ENCODE peak calls at places on chromosome 9, in ten cellular contexts. T, E, Y, W, B, F, C, J, G and N are unnamed samples. For H3K9me3 and H3K4me1, the result is how much of the 10 kb centered on the place peaks cover.

GRCh38 chr9:113707953-113708695 is 168.0 kb upstream of the ZNF618 start:
- DNase-seq in T (no peak), E (no peak), Y (no peak), W (no peak), B (no peak), F (no peak), C (no peak), J (no peak), G (no peak), N (no peak)

GRCh38 chr9:104075801-104076753 is 18.0 kb upstream of the SMC2 start:
- DNase-seq in T (no peak), E (no peak), Y (no peak), W (no peak), B (peak), F (peak), C (no peak), J (no peak), G (no peak), N (no peak)

GRCh38 chr9:3578786-3579185 is 53.0 kb upstream of the RFX3 start:
- DNase-seq in T (no peak), E (no peak), Y (no peak), W (no peak), B (peak), F (peak), C (no peak), J (no peak), G (no peak), N (no peak)

GRCh38 chr9:127587966-127588365 is 24.1 kb upstream of the STXBP1 start:
- DNase-seq in T (no peak), E (no peak), Y (no peak), W (no peak), B (no peak), F (no peak), C (no peak), J (no peak), G (no peak), N (no peak)

GRCh38 chr9:122116448-122117173 is 23.5 kb upstream of the TTLL11 start:
- DNase-seq in T (no peak), E (no peak), Y (no peak), W (no peak), B (no peak), F (no peak), C (no peak), J (no peak), G (no peak), N (no peak)

GRCh38 chr9:20315672-20316071 is 306.6 kb downstream of the MLLT3 start:
- DNase-seq in T (no peak), E (no peak), Y (no peak), W (no peak), B (peak), F (no peak), C (peak), J (no peak), G (no peak), N (no peak)

GRCh38 chr9:122445155-122445749 is 32.5 kb downstream of the OR1J1 start:
- DNase-seq in T (no peak), E (no peak), Y (no peak), W (no peak), B (no peak), F (no peak), C (no peak), J (no peak), G (no peak), N (no peak)

GRCh38 chr9:89453452-89453851 is 44.5 kb downstream of the SEMA4D start:
- DNase-seq in T (no peak), E (no peak), Y (no peak), W (no peak), B (no peak), F (no peak), C (no peak), J (no peak), G (no peak), N (no peak)

GRCh38 chr9:105392531-105392930 is 55.3 kb upstream of the FSD1L start:
- DNase-seq in T (no peak), E (no peak), Y (no peak), W (no peak), B (no peak), F (no peak), C (no peak), J (no peak), G (no peak), N (no peak)

GRCh38 chr9:27447036-27447700 is 76.9 kb upstream of the IFNK start:
- DNase-seq in T (peak), E (no peak), Y (no peak), W (no peak), B (no peak), F (no peak), C (no peak), J (no peak), G (no peak), N (no peak)

GRCh38 chr9:129197978-129198736 is 20.1 kb upstream of the IER5L start:
- DNase-seq in T (no peak), E (no peak), Y (peak), W (no peak), B (no peak), F (peak), C (no peak), J (no peak), G (peak), N (peak)

GRCh38 chr9:73152953-73153352 is 1.3 kb downstream of the ANXA1 start:
- DNase-seq in T (no peak), E (no peak), Y (no peak), W (no peak), B (no peak), F (no peak), C (peak), J (no peak), G (no peak), N (no peak)

GRCh38 chr9:132242621-132243155 is 80.8 kb downstream of the NTNG2 start:
- DNase-seq in T (no peak), E (no peak), Y (no peak), W (no peak), B (no peak), F (no peak), C (peak), J (no peak), G (no peak), N (no peak)

GRCh38 chr9:6646028-6646636 is 603 bp upstream of the GLDC start:
- DNase-seq in T (no peak), E (no peak), Y (no peak), W (no peak), B (no peak), F (no peak), C (peak), J (no peak), G (no peak), N (no peak)

GRCh38 chr9:94909250-94909894 is 182.9 kb downstream of the AOPEP start:
- DNase-seq in T (no peak), E (no peak), Y (no peak), W (no peak), B (no peak), F (no peak), C (peak), J (peak), G (no peak), N (no peak)

GRCh38 chr9:69139596-69139995 is 34.5 kb upstream of the TJP2 start:
- DNase-seq in T (no peak), E (no peak), Y (no peak), W (no peak), B (no peak), F (no peak), C (no peak), J (no peak), G (no peak), N (no peak)

DNA sequence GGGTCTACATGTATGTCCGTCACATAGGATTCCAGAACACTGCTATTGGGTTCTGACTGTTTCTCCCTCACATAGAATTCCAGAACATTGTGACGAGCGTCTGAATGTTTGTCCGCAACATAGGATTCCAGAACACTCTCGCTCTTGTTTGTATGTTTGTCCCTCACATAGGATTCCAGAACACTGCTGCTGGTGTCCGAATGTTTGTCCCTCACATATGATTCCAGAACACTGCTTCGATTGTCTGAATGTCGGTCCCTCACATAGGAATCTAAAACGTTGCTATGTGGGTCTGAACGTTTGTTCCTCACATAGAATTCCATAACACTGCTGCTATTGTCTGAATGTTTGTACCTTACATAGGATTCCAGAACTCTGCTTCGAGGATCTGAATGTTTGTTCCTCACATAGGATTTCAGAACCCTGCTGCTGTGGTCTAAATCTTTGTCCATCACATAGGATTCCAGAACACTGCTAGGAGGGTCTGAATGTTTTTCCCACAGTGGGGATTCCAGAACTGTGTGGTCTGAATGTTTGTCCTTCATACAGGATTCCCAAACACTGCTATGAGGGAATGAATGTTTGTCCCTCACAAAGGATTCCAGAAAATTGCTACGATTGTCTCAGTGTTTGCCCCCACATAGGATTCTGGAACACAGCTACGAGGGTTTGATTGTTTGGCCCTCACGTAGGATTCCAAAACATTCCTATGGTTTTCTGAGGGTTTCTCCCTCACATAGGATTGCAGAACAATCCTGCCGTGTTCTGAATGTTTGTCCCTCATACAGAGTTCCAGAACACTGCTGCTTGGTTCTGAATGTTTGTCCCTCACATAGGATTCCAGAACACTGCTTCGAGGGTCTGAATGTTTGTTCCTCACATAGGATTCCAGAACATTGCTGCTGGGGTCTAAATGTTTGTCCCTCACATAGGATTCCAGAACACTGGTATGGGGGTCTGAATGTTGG is 220.5 kb downstream of the FOXD4L6 start:
- DNase-seq in T (no peak), E (no peak), Y (no peak), W (no peak), B (no peak), F (no peak), C (no peak), J (no peak), G (no peak), N (no peak)
- H3K9me3 ChIP-seq in T (half or more), E (half or more), Y (half or more), W (under half), B (under half), F (under half), C (half or more), J (half or more), G (half or more), N (half or more)

GRCh38 chr9:78028926-78029325 is 2.7 kb downstream of the GNAQ start:
- DNase-seq in T (no peak), E (no peak), Y (no peak), W (no peak), B (no peak), F (no peak), C (no peak), J (no peak), G (no peak), N (no peak)
- H3K4me1 ChIP-seq in T (under half), E (under half), Y (under half), W (half or more), B (under half), F (half or more), C (half or more), J (under half), G (half or more), N (under half)

DNA sequence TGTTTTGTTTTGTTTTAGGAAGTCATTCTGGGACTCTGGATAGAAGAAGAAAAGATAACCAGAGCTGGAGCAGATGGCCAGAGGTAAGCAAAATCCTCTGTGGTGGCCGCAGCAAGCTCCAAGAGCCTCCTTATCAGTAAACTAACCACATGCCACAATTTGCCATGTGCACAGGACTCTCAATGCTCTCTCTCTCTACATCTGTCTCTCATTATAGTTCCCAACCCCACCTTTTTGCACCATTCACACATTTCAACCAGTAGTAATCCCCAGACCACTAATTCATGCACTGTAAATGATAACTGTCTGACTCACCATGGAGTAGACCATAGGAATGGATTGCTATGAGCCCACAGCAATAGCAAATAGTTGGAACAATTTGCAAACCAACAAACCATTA is 526.1 kb downstream of the TLR4 start:
- DNase-seq in T (no peak), E (no peak), Y (no peak), W (no peak), B (no peak), F (no peak), C (no peak), J (no peak), G (no peak), N (no peak)
- H3K9me3 ChIP-seq in T (under half), E (under half), Y (under half), W (under half), B (under half), F (under half), C (under half), J (under half), G (under half), N (under half)

GRCh38 chr9:136969774-136970173 is 7.5 kb upstream of the PTGDS start:
- DNase-seq in T (no peak), E (no peak), Y (no peak), W (no peak), B (no peak), F (no peak), C (no peak), J (no peak), G (no peak), N (no peak)

GRCh38 chr9:136970361-136970760 is 6.9 kb upstream of the PTGDS start:
- DNase-seq in T (peak), E (no peak), Y (no peak), W (no peak), B (no peak), F (no peak), C (no peak), J (no peak), G (no peak), N (no peak)

GRCh38 chr9:136965771-136966484 is 11.4 kb upstream of the PTGDS start:
- DNase-seq in T (no peak), E (peak), Y (no peak), W (peak), B (no peak), F (peak), C (peak), J (no peak), G (no peak), N (no peak)

GRCh38 chr9:136969150-136969549 is 8.2 kb upstream of the PTGDS start:
- DNase-seq in T (no peak), E (no peak), Y (no peak), W (no peak), B (no peak), F (no peak), C (no peak), J (no peak), G (no peak), N (no peak)

DNA sequence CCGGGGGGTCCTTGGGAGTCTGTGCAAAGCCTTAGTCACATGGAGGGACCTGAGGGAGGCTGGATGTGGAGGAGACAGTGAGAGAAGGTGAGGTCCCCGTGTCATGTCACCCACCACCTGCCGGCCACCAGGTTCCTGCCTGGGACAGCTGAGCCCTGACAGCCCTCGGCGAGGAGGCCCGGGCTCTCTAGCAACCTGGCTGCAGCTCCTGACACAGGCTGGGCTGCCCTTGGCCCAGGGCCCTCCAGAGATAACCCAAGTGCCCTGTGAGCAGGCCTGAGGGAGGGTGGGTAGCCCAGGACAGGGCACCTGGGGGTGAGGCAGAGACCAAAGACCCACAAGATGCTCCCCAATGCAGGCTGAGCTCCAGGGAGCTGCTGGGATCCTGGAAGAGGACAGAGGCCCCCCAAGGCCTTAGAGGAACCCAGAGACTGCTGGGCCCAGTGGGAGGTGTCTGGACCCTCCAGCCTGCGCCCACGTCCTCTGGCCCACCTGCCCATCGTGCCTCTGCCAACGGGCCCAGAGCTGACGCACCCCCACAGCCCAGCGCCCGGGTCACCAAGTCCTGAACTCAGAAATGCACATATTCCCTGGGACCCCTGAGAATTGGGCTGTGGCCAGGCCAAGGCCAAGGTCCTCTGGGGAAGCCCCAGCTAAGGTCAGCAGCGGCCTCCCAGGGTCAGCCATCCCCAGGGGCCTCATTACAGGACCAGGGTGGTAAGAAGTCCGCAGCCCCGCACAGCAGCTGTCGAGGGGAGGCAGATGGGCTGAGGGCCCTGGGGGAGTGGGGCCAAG is 8.8 kb upstream of the PTGDS start:
- DNase-seq in T (no peak), E (no peak), Y (no peak), W (no peak), B (no peak), F (no peak), C (no peak), J (no peak), G (no peak), N (no peak)
- H3K4me1 ChIP-seq in T (under half), E (under half), Y (under half), W (under half), B (under half), F (under half), C (under half), J (under half), G (half or more), N (under half)